ENCODE peak calls at places on chromosomes 7 and 10, in ten cellular contexts. O is CD8-positive, alpha-beta T cell; M is spleen; J is lung; G is cardiac fibroblast; W is fibroblast of villous mesenchyme; A is fibroblast of mammary gland; K is uterus; U is epithelial cell of esophagus; T is DND-41. D is an unnamed sample.

GRCh38 chr7:149773446-149774236 is at the start of gene ZNF467:
- DNase-seq in O (peak), M (peak), J (peak), G (no peak), W (peak), A (no peak), K (peak), U (no peak), T (peak), D (no peak)

GRCh38 chr10:98135222-98135899 is 904 bp downstream of the R3HCC1L start:
- DNase-seq in O (no peak), M (no peak), J (no peak), G (peak), W (no peak), A (peak), K (no peak), U (no peak), T (no peak), D (peak)

GRCh38 chr10:89414879-89415821 is 782 bp downstream of the IFIT5 start:
- DNase-seq in O (peak), M (peak), J (peak), G (peak), W (peak), A (peak), K (peak), U (peak), T (peak), D (no peak)

GRCh38 chr7:91634485-91635177 is 245.9 kb downstream of the MTERF1 start:
- DNase-seq in O (no peak), M (no peak), J (no peak), G (no peak), W (no peak), A (no peak), K (no peak), U (peak), T (no peak), D (no peak)

GRCh38 chr7:38903057-38903456 is 5.9 kb downstream of the VPS41 start:
- DNase-seq in O (no peak), M (no peak), J (no peak), G (no peak), W (no peak), A (no peak), K (no peak), U (no peak), T (no peak), D (no peak)

GRCh38 chr10:26983156-26983555 is 117.1 kb downstream of the ANKRD26 start:
- DNase-seq in O (no peak), M (no peak), J (no peak), G (no peak), W (no peak), A (peak), K (no peak), U (no peak), T (no peak), D (no peak)

GRCh38 chr7:83936056-83936703 is 258.4 kb downstream of the SEMA3A start:
- DNase-seq in O (peak), M (no peak), J (peak), G (peak), W (peak), A (peak), K (no peak), U (peak), T (peak), D (peak)

GRCh38 chr10:69498711-69499471 is 47.6 kb downstream of the TSPAN15 start:
- DNase-seq in O (no peak), M (peak), J (no peak), G (no peak), W (no peak), A (no peak), K (no peak), U (no peak), T (no peak), D (no peak)

GRCh38 chr10:89426230-89426868 is 12.0 kb downstream of the IFIT5 start:
- DNase-seq in O (no peak), M (no peak), J (peak), G (peak), W (peak), A (peak), K (no peak), U (peak), T (peak), D (peak)

GRCh38 chr10:128172756-128173155 is 46.5 kb upstream of the MKI67 start:
- DNase-seq in O (no peak), M (no peak), J (no peak), G (no peak), W (no peak), A (no peak), K (no peak), U (no peak), T (no peak), D (no peak)

GRCh38 chr10:42952358-42952757 is 124.5 kb upstream of the RET start:
- DNase-seq in O (no peak), M (peak), J (peak), G (no peak), W (peak), A (no peak), K (peak), U (peak), T (no peak), D (no peak)

GRCh38 chr10:30103595-30104310 is 44.4 kb upstream of the JCAD start:
- DNase-seq in O (no peak), M (no peak), J (no peak), G (no peak), W (no peak), A (peak), K (no peak), U (peak), T (no peak), D (no peak)

GRCh38 chr10:96271017-96271815 is at the start of gene BLNK:
- DNase-seq in O (no peak), M (peak), J (peak), G (no peak), W (peak), A (peak), K (peak), U (peak), T (no peak), D (no peak)

GRCh38 chr10:60358282-60358681 is 31.4 kb downstream of the ANK3 start:
- DNase-seq in O (no peak), M (no peak), J (no peak), G (no peak), W (no peak), A (no peak), K (no peak), U (peak), T (no peak), D (no peak)

GRCh38 chr10:11521860-11522259 is 89.6 kb downstream of the USP6NL start:
- DNase-seq in O (no peak), M (no peak), J (no peak), G (peak), W (peak), A (peak), K (no peak), U (peak), T (no peak), D (peak)

GRCh38 chr10:37960738-37961137 is 15.7 kb downstream of the ZNF25 start:
- DNase-seq in O (no peak), M (no peak), J (no peak), G (no peak), W (peak), A (no peak), K (no peak), U (no peak), T (no peak), D (no peak)

GRCh38 chr10:72000073-72001025 is 36.2 kb downstream of the CHST3 start:
- DNase-seq in O (no peak), M (no peak), J (no peak), G (no peak), W (no peak), A (no peak), K (no peak), U (no peak), T (no peak), D (no peak)

GRCh38 chr7:106111671-106112117 is 418 bp downstream of the SYPL1 start:
- DNase-seq in O (peak), M (peak), J (no peak), G (peak), W (peak), A (peak), K (no peak), U (no peak), T (peak), D (no peak)

GRCh38 chr7:156764766-156765165 is 124.2 kb downstream of the RNF32 start:
- DNase-seq in O (no peak), M (no peak), J (no peak), G (no peak), W (no peak), A (no peak), K (no peak), U (no peak), T (no peak), D (no peak)

GRCh38 chr7:135712182-135712782 is 15.7 kb downstream of the SLC13A4 start:
- DNase-seq in O (no peak), M (no peak), J (no peak), G (no peak), W (no peak), A (no peak), K (no peak), U (no peak), T (no peak), D (no peak)

GRCh38 chr7:130669051-130669700 is 628 bp upstream of the COPG2 start:
- DNase-seq in O (no peak), M (no peak), J (no peak), G (no peak), W (no peak), A (no peak), K (no peak), U (no peak), T (no peak), D (no peak)

GRCh38 chr7:28224675-28225074 is 44.1 kb upstream of the JAZF1 start:
- DNase-seq in O (no peak), M (no peak), J (no peak), G (no peak), W (no peak), A (no peak), K (no peak), U (no peak), T (no peak), D (no peak)

GRCh38 chr7:156650042-156650441 is 9.5 kb downstream of the RNF32 start:
- DNase-seq in O (no peak), M (no peak), J (no peak), G (peak), W (peak), A (peak), K (no peak), U (peak), T (no peak), D (no peak)

GRCh38 chr7:88357794-88358533 is 51.3 kb upstream of the STEAP4 start:
- DNase-seq in O (no peak), M (no peak), J (no peak), G (peak), W (peak), A (peak), K (no peak), U (peak), T (no peak), D (no peak)

GRCh38 chr10:80491251-80492102 is 37.4 kb downstream of the TSPAN14 start:
- DNase-seq in O (no peak), M (peak), J (peak), G (no peak), W (no peak), A (no peak), K (no peak), U (no peak), T (no peak), D (no peak)

GRCh38 chr10:104735036-104735435 is 93.9 kb downstream of the SORCS3 start:
- DNase-seq in O (no peak), M (no peak), J (no peak), G (no peak), W (no peak), A (no peak), K (no peak), U (no peak), T (no peak), D (no peak)

GRCh38 chr10:88073676-88074075 is 210.3 kb downstream of the PTEN start:
- DNase-seq in O (no peak), M (no peak), J (no peak), G (no peak), W (no peak), A (no peak), K (no peak), U (no peak), T (no peak), D (no peak)

GRCh38 chr7:7944619-7945282 is 23.8 kb upstream of the GLCCI1 start:
- DNase-seq in O (peak), M (peak), J (no peak), G (no peak), W (no peak), A (no peak), K (no peak), U (peak), T (peak), D (no peak)

GRCh38 chr7:100632951-100633717 is 8.2 kb downstream of the TFR2 start:
- DNase-seq in O (no peak), M (peak), J (peak), G (peak), W (peak), A (peak), K (peak), U (peak), T (no peak), D (no peak)

GRCh38 chr7:44082541-44083207 is 344 bp upstream of the POLM start:
- DNase-seq in O (peak), M (peak), J (peak), G (peak), W (peak), A (peak), K (peak), U (peak), T (peak), D (peak)

GRCh38 chr10:4132216-4132556 is 347.2 kb upstream of the KLF6 start:
- DNase-seq in O (no peak), M (no peak), J (no peak), G (no peak), W (no peak), A (no peak), K (no peak), U (no peak), T (no peak), D (no peak)

GRCh38 chr7:155996718-155997059 is 184.4 kb upstream of the SHH start:
- DNase-seq in O (no peak), M (no peak), J (no peak), G (no peak), W (no peak), A (no peak), K (no peak), U (no peak), T (no peak), D (no peak)

GRCh38 chr7:153399554-153399940 is 640.0 kb downstream of the ACTR3B start:
- DNase-seq in O (no peak), M (no peak), J (no peak), G (no peak), W (no peak), A (no peak), K (no peak), U (no peak), T (no peak), D (no peak)

GRCh38 chr7:84412161-84412969 is 217.8 kb upstream of the SEMA3A start:
- DNase-seq in O (no peak), M (no peak), J (no peak), G (peak), W (peak), A (peak), K (no peak), U (peak), T (no peak), D (peak)

GRCh38 chr7:39384386-39384785 is 181.8 kb upstream of the YAE1 start:
- DNase-seq in O (no peak), M (no peak), J (no peak), G (no peak), W (no peak), A (no peak), K (no peak), U (no peak), T (no peak), D (no peak)

GRCh38 chr7:79504607-79505389 is 51.3 kb upstream of the MAGI2 start:
- DNase-seq in O (no peak), M (no peak), J (no peak), G (peak), W (peak), A (no peak), K (no peak), U (peak), T (no peak), D (no peak)

DNA sequence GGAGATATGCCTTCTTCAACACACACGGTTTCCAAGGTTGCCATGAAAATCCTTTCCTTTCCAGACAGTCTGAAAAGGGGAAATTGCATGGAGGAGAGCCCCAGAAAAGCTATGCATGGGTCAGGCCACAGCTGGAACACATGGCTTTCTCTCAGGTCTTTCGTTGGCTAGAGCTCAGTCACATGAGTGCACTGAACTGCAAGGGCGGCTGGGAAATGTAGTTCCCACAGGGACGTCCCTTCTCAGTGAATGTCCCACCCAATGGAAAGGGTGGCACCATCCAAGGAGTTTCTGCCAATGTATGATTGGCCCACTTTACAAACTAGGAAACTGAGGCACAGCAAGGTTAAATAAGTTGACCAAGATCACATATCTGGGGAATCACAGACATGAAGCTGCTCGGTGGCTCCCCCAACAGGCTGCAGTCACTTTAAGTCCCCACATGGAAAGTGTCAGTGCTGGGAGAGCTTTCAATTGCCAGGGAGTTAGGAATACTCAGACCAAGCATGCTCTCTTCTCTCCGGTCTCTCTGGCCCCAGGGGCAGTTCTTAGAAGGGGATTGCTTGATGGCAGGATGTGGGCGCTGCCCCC is 571.3 kb downstream of the GLRX3 start:
- DNase-seq in O (no peak), M (no peak), J (no peak), G (no peak), W (no peak), A (no peak), K (no peak), U (no peak), T (no peak), D (no peak)
- TF ChIP-seq CTCF in O (no peak), M (no peak), J (no peak), G (no peak), W (no peak), A (no peak), K (no peak), U (no peak), T (peak), D (no peak)

DNA sequence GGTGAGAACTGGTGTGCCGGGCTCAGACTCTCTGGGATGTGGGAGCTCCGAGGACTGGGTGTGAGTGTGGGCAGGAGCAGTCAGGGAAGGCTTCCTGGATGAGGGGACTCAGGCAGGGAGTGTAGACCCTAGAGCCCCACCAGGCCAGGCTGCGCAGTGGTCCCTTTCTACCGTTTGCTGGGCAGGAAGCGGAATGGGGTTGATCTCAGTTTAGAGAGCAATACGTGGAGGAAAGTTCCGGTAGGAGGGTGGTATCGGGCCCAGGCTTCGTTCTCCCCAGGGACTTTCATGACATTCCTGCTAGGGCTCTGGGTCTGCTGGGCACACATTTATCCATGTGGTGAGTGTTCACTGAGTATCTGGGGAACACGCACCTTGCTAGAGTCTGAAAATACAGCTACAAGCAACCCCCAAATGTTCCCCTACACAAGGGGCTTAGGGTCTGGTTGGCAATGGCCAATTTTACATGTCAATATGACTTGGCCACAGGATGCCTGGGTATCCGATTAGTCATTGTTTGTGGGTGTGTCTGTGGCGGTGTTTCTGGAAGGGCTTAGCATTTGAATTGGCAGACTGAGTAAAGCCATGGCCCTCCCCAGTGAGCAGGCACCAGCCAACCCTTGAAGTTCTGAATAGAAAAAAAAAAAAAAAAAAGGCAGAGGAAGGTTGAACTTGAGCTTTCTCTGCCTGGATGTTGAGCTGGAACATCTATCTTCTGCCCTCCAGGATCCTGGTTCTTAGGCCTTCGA is 20.8 kb downstream of the GHRHR start:
- DNase-seq in O (no peak), M (no peak), J (no peak), G (peak), W (no peak), A (peak), K (no peak), U (peak), T (no peak), D (peak)
- H3K4me3 ChIP-seq in O (no peak), M (no peak), J (no peak), G (no peak), W (no peak), A (no peak), K (no peak), U (no peak), T (no peak), D (no peak)

GRCh38 chr7:27129729-27130539 is 623 bp downstream of the HOXA4 start:
- DNase-seq in O (no peak), M (no peak), J (no peak), G (no peak), W (no peak), A (no peak), K (peak), U (no peak), T (no peak), D (no peak)
- TF ChIP-seq CTCF in O (no peak), M (peak), J (no peak), G (no peak), W (no peak), A (no peak), K (no peak), U (no peak), T (no peak), D (no peak)

GRCh38 chr10:117391436-117392205 is 16.4 kb upstream of the PDZD8 start:
- DNase-seq in O (no peak), M (no peak), J (peak), G (peak), W (peak), A (peak), K (no peak), U (peak), T (no peak), D (peak)
- H3K4me3 ChIP-seq in O (no peak), M (no peak), J (no peak), G (no peak), W (no peak), A (no peak), K (no peak), U (no peak), T (no peak), D (no peak)

GRCh38 chr7:142785841-142786250 is 15.1 kb downstream of the PRSS2 start:
- DNase-seq in O (peak), M (peak), J (no peak), G (no peak), W (no peak), A (no peak), K (no peak), U (no peak), T (no peak), D (no peak)
- TF ChIP-seq CTCF in O (no peak), M (no peak), J (no peak), G (no peak), W (no peak), A (no peak), K (no peak), U (no peak), T (no peak), D (no peak)

GRCh38 chr10:122128357-122128756 is 139.4 kb downstream of the TACC2 start:
- DNase-seq in O (no peak), M (no peak), J (no peak), G (peak), W (peak), A (no peak), K (peak), U (no peak), T (no peak), D (no peak)
- H3K4me3 ChIP-seq in O (no peak), M (no peak), J (peak), G (peak), W (peak), A (no peak), K (no peak), U (no peak), T (no peak), D (no peak)

GRCh38 chr7:49643750-49644149 is 129.7 kb upstream of the VWC2 start:
- DNase-seq in O (no peak), M (no peak), J (no peak), G (no peak), W (no peak), A (no peak), K (no peak), U (no peak), T (no peak), D (no peak)
- TF ChIP-seq CTCF in O (no peak), M (no peak), J (no peak), G (no peak), W (no peak), A (no peak), K (no peak), U (no peak), T (no peak), D (no peak)

GRCh38 chr7:55536619-55537457 is 35.5 kb downstream of the VOPP1 start:
- DNase-seq in O (no peak), M (peak), J (no peak), G (no peak), W (no peak), A (no peak), K (no peak), U (no peak), T (peak), D (no peak)
- H3K4me3 ChIP-seq in O (no peak), M (no peak), J (no peak), G (no peak), W (no peak), A (no peak), K (no peak), U (no peak), T (no peak), D (no peak)

GRCh38 chr10:44044549-44044948 is 340.3 kb downstream of the CXCL12 start:
- DNase-seq in O (no peak), M (no peak), J (no peak), G (no peak), W (no peak), A (no peak), K (no peak), U (no peak), T (no peak), D (no peak)
- TF ChIP-seq CTCF in O (no peak), M (no peak), J (no peak), G (no peak), W (no peak), A (no peak), K (no peak), U (no peak), T (no peak), D (no peak)

DNA sequence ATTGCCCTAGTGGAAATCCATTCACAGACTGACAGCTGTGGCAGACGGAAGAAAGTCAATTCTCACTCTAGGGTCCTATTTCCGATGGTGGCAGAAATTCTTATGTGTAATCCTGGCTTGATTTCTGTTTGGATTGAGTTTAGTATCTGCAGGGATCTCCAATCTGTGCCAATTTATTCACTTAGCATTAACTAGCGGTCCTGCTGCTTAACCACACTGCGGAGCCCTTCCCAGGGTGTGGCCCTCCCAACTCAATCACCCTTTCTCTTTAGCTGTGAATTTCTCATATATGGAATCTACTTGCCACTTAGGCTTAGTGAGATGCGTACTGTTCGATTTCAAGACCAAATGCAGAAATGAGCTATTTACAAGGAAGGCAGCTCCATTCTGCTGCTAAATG is 215.7 kb downstream of the SFMBT2 start:
- DNase-seq in O (no peak), M (no peak), J (no peak), G (no peak), W (no peak), A (no peak), K (no peak), U (no peak), T (no peak), D (no peak)
- H3K4me3 ChIP-seq in O (no peak), M (no peak), J (no peak), G (no peak), W (no peak), A (no peak), K (no peak), U (no peak), T (no peak), D (no peak)

D was measured in astrocyte of the cerebellum.